ENCODE peak calls at places on chromosomes 11 and 22, in five cellular contexts. E, T, I, X and G are unnamed samples.

GRCh38 chr22:28955817-28956216 is 72.4 kb downstream of the ZNRF3 start:
- DNase-seq in E (peak), T (peak), I (no peak), X (no peak), G (no peak)

GRCh38 chr11:117083011-117083940 is 15.0 kb downstream of the SIK3 start:
- DNase-seq in E (no peak), T (no peak), I (no peak), X (no peak), G (no peak)

GRCh38 chr11:112886707-112887370 is 74.4 kb upstream of the NCAM1 start:
- DNase-seq in E (no peak), T (no peak), I (peak), X (no peak), G (no peak)

GRCh38 chr11:108916935-108917334 is 252.1 kb downstream of the DDX10 start:
- DNase-seq in E (no peak), T (no peak), I (no peak), X (peak), G (no peak)

GRCh38 chr11:46879056-46879585 is 33.0 kb upstream of the CKAP5 start:
- DNase-seq in E (no peak), T (no peak), I (no peak), X (no peak), G (no peak)

GRCh38 chr11:65112551-65113360 is 1.1 kb downstream of the TM7SF2 start:
- DNase-seq in E (peak), T (peak), I (peak), X (no peak), G (peak)

GRCh38 chr11:34425360-34425759 is 13.4 kb upstream of the CAT start:
- DNase-seq in E (no peak), T (no peak), I (no peak), X (no peak), G (no peak)

GRCh38 chr22:44133901-44134511 is 46.7 kb upstream of the PARVG start:
- DNase-seq in E (no peak), T (no peak), I (no peak), X (no peak), G (no peak)

GRCh38 chr11:92830382-92831148 is 138.9 kb upstream of the MTNR1B start:
- DNase-seq in E (no peak), T (no peak), I (no peak), X (no peak), G (no peak)

GRCh38 chr22:44329179-44329796 is 16.5 kb upstream of the SHISAL1 start:
- DNase-seq in E (peak), T (no peak), I (no peak), X (no peak), G (no peak)

GRCh38 chr11:77046060-77046501 is 11.9 kb downstream of the B3GNT6 start:
- DNase-seq in E (peak), T (peak), I (peak), X (peak), G (peak)

GRCh38 chr22:39690901-39691620 is 120.5 kb downstream of the CACNA1I start:
- DNase-seq in E (no peak), T (no peak), I (peak), X (no peak), G (peak)

GRCh38 chr22:36350751-36351594 is 36.8 kb downstream of the MYH9 start:
- DNase-seq in E (no peak), T (no peak), I (peak), X (peak), G (no peak)
- TF ChIP-seq CTCF in E (no peak), T (no peak), I (no peak), X (no peak), G (peak)

DNA sequence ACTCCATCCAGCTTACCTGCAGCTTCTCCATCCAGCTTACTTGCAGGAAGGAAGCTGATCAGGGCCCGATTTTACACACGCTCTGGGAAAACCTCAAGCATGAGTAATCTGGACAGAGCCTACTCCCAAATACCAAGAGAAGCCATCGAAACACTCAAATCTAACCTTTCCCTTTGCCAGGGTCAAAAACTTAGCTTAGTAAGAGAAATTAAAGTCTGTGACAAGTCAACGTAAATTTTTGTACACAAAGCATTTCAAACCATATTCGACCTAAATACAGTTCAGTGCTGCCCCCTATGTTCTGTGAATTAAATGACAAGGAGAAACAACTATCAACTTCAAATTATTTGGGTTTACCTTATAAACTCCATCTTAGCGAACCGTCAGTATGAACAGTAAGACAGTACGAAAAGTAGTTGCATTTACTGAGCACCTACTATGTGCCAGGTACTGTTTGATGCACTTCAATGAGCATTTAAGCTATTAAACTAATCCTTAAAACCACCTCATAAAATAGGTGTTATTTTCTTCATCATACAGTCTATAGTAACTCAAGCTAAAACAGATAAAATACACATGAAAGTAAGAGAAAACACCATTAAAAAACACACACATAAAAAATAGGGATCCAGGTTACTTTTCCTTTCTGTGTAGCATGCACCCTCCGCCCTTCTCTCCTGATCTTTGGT is 36.9 kb downstream of the ARFGAP3 start:
- DNase-seq in E (peak), T (no peak), I (peak), X (peak), G (no peak)
- TF ChIP-seq CTCF in E (peak), T (no peak), I (peak), X (peak), G (peak)

DNA sequence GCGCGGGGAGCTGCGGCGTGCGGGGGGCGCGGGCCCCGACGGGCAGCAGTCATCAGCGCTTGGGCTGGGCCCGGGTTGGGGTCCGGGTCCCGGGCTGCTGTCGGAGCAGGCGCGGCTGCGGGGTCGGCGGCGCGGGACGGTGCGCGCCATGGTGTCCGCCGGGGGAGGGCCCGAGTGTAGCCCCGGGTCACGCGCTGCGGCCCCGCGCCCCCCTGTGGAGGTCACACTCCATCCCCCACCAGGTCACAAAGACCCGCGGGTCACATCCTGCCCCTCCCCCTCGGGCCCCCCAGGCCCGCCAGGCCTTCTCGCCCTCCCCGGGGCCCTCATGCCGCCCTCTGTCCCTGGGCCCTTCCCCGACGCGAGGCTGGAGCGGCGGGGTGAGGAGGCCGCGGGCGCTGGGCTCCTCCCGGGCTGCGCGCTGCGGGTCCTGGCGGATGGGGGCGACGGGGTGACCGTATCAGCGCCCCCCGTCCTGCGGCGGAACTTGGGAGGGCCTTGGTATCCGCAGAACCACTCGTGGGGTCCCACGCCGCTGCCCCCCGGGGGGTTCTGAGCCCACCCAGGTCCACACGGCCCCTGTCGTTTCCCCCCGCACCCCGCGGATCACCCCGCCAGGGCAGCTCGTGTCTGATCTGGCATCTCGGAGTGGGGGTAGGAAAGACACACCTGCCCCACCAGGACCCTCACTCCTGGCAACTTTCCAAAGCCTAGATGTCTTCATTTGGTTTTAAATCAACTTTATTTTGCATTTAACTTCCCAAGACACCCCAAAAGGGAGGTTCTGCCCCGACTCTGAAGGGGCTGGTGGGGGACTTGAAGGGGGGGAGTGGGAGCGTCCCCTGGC is 463 bp upstream of the TTLL8 start:
- DNase-seq in E (no peak), T (no peak), I (no peak), X (no peak), G (no peak)
- TF ChIP-seq CTCF in E (no peak), T (no peak), I (no peak), X (no peak), G (no peak)

GRCh38 chr22:43109921-43110443 is 568 bp upstream of the BIK start:
- DNase-seq in E (no peak), T (no peak), I (no peak), X (no peak), G (no peak)

GRCh38 chr22:43110927-43111623 is 525 bp downstream of the BIK start:
- DNase-seq in E (peak), T (peak), I (peak), X (peak), G (no peak)

GRCh38 chr22:43109511-43109910 is 1.0 kb upstream of the BIK start:
- DNase-seq in E (no peak), T (no peak), I (no peak), X (no peak), G (no peak)

GRCh38 chr22:43113516-43114251 is 3.1 kb downstream of the BIK start:
- DNase-seq in E (peak), T (no peak), I (no peak), X (no peak), G (no peak)

DNA sequence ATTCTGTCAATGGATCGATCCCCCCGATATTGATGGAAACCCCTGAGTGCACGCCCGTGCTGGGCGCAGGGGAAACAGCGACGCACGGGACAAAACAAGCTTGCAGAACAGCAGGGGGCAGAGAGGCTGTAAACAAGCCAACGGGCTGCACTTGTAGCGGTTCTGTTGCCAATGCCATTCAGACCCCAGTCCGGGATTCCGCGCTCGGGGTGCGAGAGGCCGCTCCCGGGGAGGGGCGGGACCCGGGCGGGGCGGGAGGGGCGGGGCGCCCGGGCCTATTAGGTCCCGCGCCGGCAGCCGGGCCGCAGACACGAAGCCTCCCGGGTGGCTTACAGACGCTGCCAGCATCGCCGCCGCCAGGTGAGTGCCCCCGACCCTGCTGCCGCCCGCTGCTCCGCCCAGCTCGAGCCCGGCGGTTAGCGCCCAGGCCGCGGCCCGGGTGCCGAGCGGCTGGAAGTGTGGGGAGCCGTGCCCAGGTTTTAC is at the start of gene BIK:
- DNase-seq in E (peak), T (peak), I (peak), X (peak), G (peak)
- TF ChIP-seq CTCF in E (peak), T (peak), I (peak), X (no peak), G (peak)

DNA sequence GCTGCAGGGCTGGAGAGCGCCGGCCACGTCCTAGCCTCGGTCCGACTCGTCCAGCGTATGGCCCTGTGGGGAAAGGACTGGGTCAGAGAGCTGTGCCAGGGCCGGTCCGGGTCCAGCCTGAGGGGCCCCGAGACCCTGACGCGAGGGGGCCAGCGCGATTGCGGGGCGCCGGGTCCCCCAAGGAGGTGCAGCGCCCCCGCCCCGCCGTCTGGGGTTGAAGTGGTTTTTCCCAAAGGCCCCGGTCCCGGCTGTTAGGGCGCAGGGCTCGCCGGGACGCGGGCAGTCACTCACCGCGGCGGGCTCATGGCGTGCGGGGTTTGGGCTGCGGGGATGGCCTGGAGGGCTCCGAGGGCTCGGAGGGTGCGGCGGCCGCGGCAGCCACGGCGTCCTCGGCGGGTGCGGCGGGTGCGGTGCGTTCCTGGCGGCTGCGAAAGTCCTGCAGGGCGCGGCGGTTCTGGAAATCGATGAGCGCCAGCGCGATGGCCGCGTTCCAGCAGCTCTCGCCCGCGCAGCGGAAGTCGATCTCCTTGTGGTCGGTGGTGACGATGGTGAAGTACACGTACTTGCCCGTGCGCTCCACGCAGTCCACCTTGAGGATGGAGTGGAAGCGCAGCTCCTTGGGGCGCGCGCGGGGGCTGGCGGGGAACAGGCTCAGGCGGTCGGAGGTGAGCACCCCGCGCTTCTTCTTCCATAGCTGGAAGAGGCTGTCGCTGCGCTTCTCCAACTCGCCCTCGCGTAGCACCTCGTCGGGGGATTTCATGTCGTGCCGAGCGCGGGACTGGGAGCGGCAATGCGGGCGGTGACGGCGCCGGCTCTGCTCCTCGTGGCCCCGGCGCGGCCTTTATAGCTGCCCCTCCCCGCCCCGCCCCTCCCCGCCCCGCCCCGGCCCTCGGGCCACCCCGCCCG is at the start of gene PHLDA2:
- DNase-seq in E (no peak), T (peak), I (peak), X (peak), G (no peak)
- TF ChIP-seq CTCF in E (no peak), T (no peak), I (no peak), X (no peak), G (peak)

DNA sequence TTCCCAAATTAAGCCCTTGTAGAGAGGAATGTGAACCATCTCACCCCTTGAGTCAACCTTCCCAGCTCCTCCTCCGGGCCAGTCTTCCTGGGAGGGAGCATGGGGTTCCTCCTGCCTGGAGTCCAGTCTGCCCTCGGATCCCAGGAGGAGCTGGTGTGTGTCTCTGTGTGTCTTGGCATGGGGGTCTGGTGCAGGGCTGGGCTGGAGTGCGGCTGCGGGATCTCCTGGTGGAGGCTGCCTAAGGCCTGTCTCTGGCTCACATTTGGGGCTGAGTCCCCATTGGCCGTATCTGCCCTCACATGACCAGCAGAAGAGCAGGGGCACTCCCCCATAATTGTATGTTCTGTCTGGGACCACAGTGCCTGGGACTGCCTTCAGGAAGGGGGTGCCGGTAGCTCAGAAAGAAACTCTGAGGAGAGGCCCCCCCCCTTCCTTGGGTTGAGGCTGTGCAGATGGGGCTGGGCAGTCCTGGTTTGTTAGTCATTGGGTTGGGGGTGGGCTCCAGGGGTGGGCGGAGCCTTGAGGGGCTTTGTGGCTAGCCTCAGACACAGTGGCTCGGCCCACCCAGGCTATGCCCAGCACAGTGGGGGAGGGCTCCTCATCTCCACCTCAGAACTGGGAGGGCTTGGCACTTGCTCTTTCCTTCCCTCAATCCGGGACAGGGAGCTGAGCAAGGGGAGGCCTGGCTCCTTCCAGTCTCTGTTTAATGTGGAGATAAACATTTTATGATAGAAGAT is 2.9 kb downstream of the C1QTNF5 start:
- DNase-seq in E (no peak), T (no peak), I (peak), X (no peak), G (no peak)
- TF ChIP-seq CTCF in E (no peak), T (no peak), I (no peak), X (no peak), G (no peak)

GRCh38 chr22:23064381-23065068 is 5.8 kb upstream of the GNAZ start:
- DNase-seq in E (no peak), T (no peak), I (no peak), X (no peak), G (no peak)
- TF ChIP-seq CTCF in E (no peak), T (no peak), I (no peak), X (no peak), G (no peak)